ENCODE peak calls at places on chromosome 21, in six cellular contexts. T is dorsolateral prefrontal cortex; R is stimulated activated CD4-positive, alpha-beta T cell treated with anti-CD3 and anti-CD28 coated beads, Interleukin-1b, Interleukin-23, amount 100 ng/mL, for 4 hours; E is amniotic epithelial cell; O is GM23248; L is posterior cingulate gyrus. Y is an unnamed sample.

GRCh38 chr21:20570824-20571232 is 427.4 kb upstream of the NCAM2 start:
- DNase-seq in L (no peak), T (no peak), R (no peak), E (peak; percentile 2), O (no peak), Y (no peak)

GRCh38 chr21:37675202-37675801 is 241.0 kb downstream of the KCNJ6 start:
- DNase-seq in T (peak; percentile 81), O (peak; percentile 61), L (peak; percentile 69), R (peak; percentile 53), E (peak; percentile 25), Y (no peak)

GRCh38 chr21:29656504-29657227 is 283.1 kb downstream of the GRIK1 start:
- DNase-seq in L (no peak), T (no peak), R (no peak), E (peak; percentile 87), O (peak; percentile 69), Y (no peak)

GRCh38 chr21:29055080-29055479 is 18.4 kb downstream of the CCT8 start:
- DNase-seq in R (no peak), L (no peak), T (no peak), O (no peak), E (no peak), Y (no peak)

GRCh38 chr21:30718239-30718909 is at the start of gene KRTAP21-3:
- DNase-seq in E (no peak), O (no peak), L (no peak), R (no peak), T (no peak), Y (no peak)

GRCh38 chr21:27526451-27526850 is 559.6 kb upstream of the ADAMTS5 start:
- DNase-seq in E (peak; percentile 16), T (no peak), O (no peak), R (no peak), L (no peak), Y (no peak)

GRCh38 chr21:42299324-42300044 is 15.7 kb downstream of the TFF3 start:
- DNase-seq in T (no peak), O (no peak), L (peak; percentile 26), E (no peak), R (no peak), Y (no peak)

GRCh38 chr21:46626536-46627302 is 8.8 kb upstream of the PRMT2 start:
- DNase-seq in O (no peak), T (no peak), E (no peak), R (no peak), L (no peak), Y (no peak)

GRCh38 chr21:26756491-26757159 is 88.6 kb downstream of the ADAMTS1 start:
- DNase-seq in O (peak; percentile 75), T (no peak), E (no peak), R (no peak), L (no peak), Y (no peak)

GRCh38 chr21:38402795-38403194 is 95.5 kb downstream of the ERG start:
- DNase-seq in T (no peak), O (no peak), R (no peak), E (no peak), L (no peak), Y (no peak)

GRCh38 chr21:38179504-38179900 is 77.3 kb upstream of the KCNJ15 start:
- DNase-seq in T (no peak), E (no peak), R (no peak), L (no peak), O (peak; percentile 47), Y (no peak)

GRCh38 chr21:38848187-38848609 is 42.5 kb downstream of the ETS2 start:
- DNase-seq in O (peak; percentile 9), T (no peak), E (peak; percentile 83), R (no peak), L (no peak), Y (no peak)

GRCh38 chr21:45522381-45522780 is 19.9 kb downstream of the SLC19A1 start:
- DNase-seq in R (no peak), T (no peak), O (no peak), L (no peak), E (no peak), Y (no peak)

GRCh38 chr21:41295721-41296254 is 20.8 kb upstream of the FAM3B start:
- DNase-seq in O (no peak), E (no peak), L (no peak), T (no peak), R (no peak), Y (no peak)

GRCh38 chr21:31221051-31221450 is 123.0 kb downstream of the TIAM1 start:
- DNase-seq in L (no peak), R (no peak), T (no peak), O (no peak), E (no peak), Y (no peak)

GRCh38 chr21:27158967-27159366 is 192.1 kb upstream of the ADAMTS5 start:
- DNase-seq in O (no peak), E (no peak), L (no peak), R (no peak), T (no peak), Y (no peak)

GRCh38 chr21:38804617-38805281 is 980 bp upstream of the ETS2 start:
- DNase-seq in E (peak; percentile 85), O (peak; percentile 82), L (peak; percentile 68), R (peak; percentile 29), T (peak; percentile 73), Y (no peak)

GRCh38 chr21:35559881-35560280 is 500.4 kb downstream of the SETD4 start:
- DNase-seq in R (no peak), E (peak; percentile 45), T (no peak), O (peak; percentile 76), L (no peak), Y (no peak)

GRCh38 chr21:37153193-37153934 is 80.3 kb downstream of the TTC3 start:
- DNase-seq in L (no peak), E (peak; percentile 95), R (no peak), T (no peak), O (peak; percentile 66), Y (no peak)

GRCh38 chr21:17682924-17683323 is 70.2 kb upstream of the BTG3 start:
- DNase-seq in E (no peak), L (no peak), O (no peak), T (no peak), R (no peak), Y (no peak)

GRCh38 chr21:42237577-42237976 is 18.6 kb downstream of the ABCG1 start:
- DNase-seq in R (no peak), E (no peak), O (no peak), L (no peak), T (no peak), Y (no peak)

GRCh38 chr21:32921632-32922230 is 104.0 kb upstream of the OLIG2 start:
- DNase-seq in R (peak; percentile 48), L (no peak), T (no peak), O (peak; percentile 10), E (no peak), Y (no peak)

GRCh38 chr21:45736705-45737484 is 93.4 kb downstream of the PCBP3 start:
- DNase-seq in L (no peak), R (no peak), E (peak; percentile 11), O (no peak), T (no peak), Y (no peak)

GRCh38 chr21:43734131-43734634 is 15.3 kb downstream of the PDXK start:
- DNase-seq in T (no peak), R (no peak), O (no peak), E (no peak), L (no peak), Y (no peak)

GRCh38 chr21:45539796-45540600 is 2.2 kb downstream of the SLC19A1 start:
- DNase-seq in R (no peak), L (peak; percentile 14), O (no peak), E (no peak), T (no peak), Y (no peak)

GRCh38 chr21:44423941-44424607 is 31.2 kb upstream of the LRRC3 start:
- DNase-seq in L (no peak), R (no peak), T (peak; percentile 36), O (no peak), E (no peak), Y (no peak)

GRCh38 chr21:45549670-45550463 is 7.6 kb upstream of the SLC19A1 start:
- DNase-seq in E (no peak), R (no peak), O (no peak), L (no peak), T (no peak), Y (no peak)

GRCh38 chr21:24395320-24395933 is 1211.9 kb downstream of the MRPL39 start:
- DNase-seq in O (no peak), L (no peak), R (no peak), E (no peak), T (no peak), Y (no peak)

GRCh38 chr21:45983981-45984551 is 2.5 kb downstream of the COL6A1 start:
- DNase-seq in L (peak; percentile 27), R (no peak), T (no peak), O (peak; percentile 83), E (no peak), Y (no peak)

GRCh38 chr21:44833663-44834062 is 15.8 kb upstream of the SUMO3 start:
- DNase-seq in E (no peak), O (no peak), L (no peak), R (no peak), T (no peak), Y (no peak)

GRCh38 chr21:46096596-46096981 is 1.3 kb upstream of the COL6A2 start:
- DNase-seq in R (no peak), L (no peak), E (no peak), O (no peak), T (no peak), Y (no peak)

GRCh38 chr21:28883931-28884330 is 108.7 kb downstream of the LTN1 start:
- DNase-seq in E (no peak), R (no peak), O (no peak), L (no peak), T (no peak), Y (no peak)

GRCh38 chr21:38476385-38476784 is 21.9 kb downstream of the ERG start:
- DNase-seq in E (no peak), O (no peak), R (no peak), T (no peak), L (no peak), Y (no peak)

GRCh38 chr21:45417951-45418300 is 13.0 kb downstream of the COL18A1 start:
- DNase-seq in O (no peak), E (no peak), L (no peak), R (no peak), T (no peak), Y (no peak)

GRCh38 chr21:33229776-33230517 is at the start of gene IFNAR2:
- DNase-seq in L (peak; percentile 73), E (peak; percentile 38), R (peak; percentile 76), T (peak; percentile 87), O (peak; percentile 83), Y (no peak)

GRCh38 chr21:28832013-28832714 is 160.5 kb downstream of the LTN1 start:
- DNase-seq in T (no peak), E (peak; percentile 66), L (no peak), R (no peak), O (peak; percentile 37), Y (no peak)

GRCh38 chr21:33149166-33149565 is 79.2 kb downstream of the OLIG1 start:
- DNase-seq in L (no peak), R (no peak), O (no peak), T (no peak), E (no peak), Y (no peak)

GRCh38 chr21:45869121-45870007 is 112.2 kb upstream of the COL6A1 start:
- DNase-seq in R (no peak), L (no peak), O (peak; percentile 85), T (peak; percentile 33), E (peak; percentile 86), Y (no peak)

GRCh38 chr21:40689241-40689640 is 157.7 kb downstream of the DSCAM start:
- DNase-seq in E (no peak), R (no peak), T (no peak), L (no peak), O (no peak), Y (no peak)

Y was measured in vagina.